ENCODE peak calls at places on chromosome 12, in six cellular contexts. J is K562, D is HepG2, K is H1, T is SK-N-SH, F is HL-60. G is an unnamed sample.

GRCh38 chr12:114735680-114736374 is 51.9 kb upstream of the TBX3 start:
- DNase-seq in J (no peak), F (no peak), D (no peak), K (no peak), T (no peak), G (no peak)

GRCh38 chr12:65685514-65685913 is 138.8 kb upstream of the HMGA2 start:
- DNase-seq in K (no peak), F (no peak), D (peak), T (peak), J (peak), G (no peak)

GRCh38 chr12:20364501-20364900 is 3.8 kb upstream of the PDE3A start:
- DNase-seq in T (no peak), F (no peak), D (no peak), K (no peak), J (no peak), G (no peak)

GRCh38 chr12:57008113-57008687 is 1.9 kb upstream of the ZBTB39 start:
- DNase-seq in K (no peak), F (peak), J (peak), T (peak), D (peak), G (peak)

GRCh38 chr12:53811606-53812005 is 59.8 kb upstream of the CISTR start:
- DNase-seq in T (no peak), D (no peak), J (no peak), F (no peak), K (no peak), G (no peak)

GRCh38 chr12:89228466-89228865 is 123.8 kb downstream of the DUSP6 start:
- DNase-seq in J (no peak), T (no peak), D (no peak), F (no peak), K (no peak), G (no peak)

GRCh38 chr12:121537814-121538698 is 42.8 kb downstream of the KDM2B start:
- DNase-seq in F (peak), K (no peak), T (peak), J (no peak), D (no peak), G (no peak)

GRCh38 chr12:30420561-30420960 is 275.1 kb downstream of the IPO8 start:
- DNase-seq in K (no peak), J (no peak), F (no peak), T (no peak), D (no peak), G (no peak)

GRCh38 chr12:131390408-131391100 is 320.3 kb upstream of the SFSWAP start:
- DNase-seq in J (peak), K (peak), F (no peak), D (no peak), T (no peak), G (no peak)

GRCh38 chr12:54968181-54968730 is 16.3 kb downstream of the TESPA1 start:
- DNase-seq in F (no peak), K (no peak), T (no peak), D (no peak), J (no peak), G (no peak)

GRCh38 chr12:64059685-64060084 is 162.4 kb downstream of the KICS2 start:
- DNase-seq in T (no peak), J (no peak), D (no peak), K (no peak), F (no peak), G (no peak)

DNA sequence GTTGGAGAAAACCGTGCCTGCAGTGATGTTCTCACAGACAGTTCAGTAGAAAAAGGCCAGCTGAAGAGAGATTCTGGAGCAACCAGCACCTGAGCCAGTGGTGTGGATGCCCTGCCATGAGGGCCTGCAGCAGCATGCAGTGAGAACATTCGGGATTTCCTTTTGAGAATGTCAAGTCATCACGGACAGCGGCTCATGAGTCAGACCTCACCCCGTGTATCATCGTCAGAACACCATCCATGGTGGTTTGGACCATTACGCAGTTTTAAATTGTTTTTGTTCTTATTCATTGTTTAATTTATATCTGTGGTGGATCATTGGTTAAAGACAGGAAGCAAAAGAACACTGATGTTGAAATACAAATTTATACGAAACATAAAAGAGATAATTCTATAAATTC is 179.1 kb upstream of the KRR1 start:
- DNase-seq in K (no peak), J (peak), T (no peak), D (no peak), F (no peak), G (no peak)
- TF ChIP-seq GABPA in K (no peak), J (no peak), T (no peak), D (no peak), F (no peak), G (no peak)

GRCh38 chr12:22413592-22413991 is 79.1 kb upstream of the ST8SIA1 start:
- DNase-seq in K (no peak), J (no peak), D (no peak), T (no peak), F (no peak), G (no peak)

GRCh38 chr12:22408605-22409004 is 74.1 kb upstream of the ST8SIA1 start:
- DNase-seq in D (no peak), J (no peak), F (no peak), K (no peak), T (no peak), G (no peak)

GRCh38 chr12:22409071-22409951 is 74.8 kb upstream of the ST8SIA1 start:
- DNase-seq in F (no peak), J (no peak), T (no peak), K (no peak), D (no peak), G (peak)

GRCh38 chr12:22412581-22412980 is 78.1 kb upstream of the ST8SIA1 start:
- DNase-seq in J (no peak), F (no peak), T (no peak), K (no peak), D (no peak), G (no peak)

DNA sequence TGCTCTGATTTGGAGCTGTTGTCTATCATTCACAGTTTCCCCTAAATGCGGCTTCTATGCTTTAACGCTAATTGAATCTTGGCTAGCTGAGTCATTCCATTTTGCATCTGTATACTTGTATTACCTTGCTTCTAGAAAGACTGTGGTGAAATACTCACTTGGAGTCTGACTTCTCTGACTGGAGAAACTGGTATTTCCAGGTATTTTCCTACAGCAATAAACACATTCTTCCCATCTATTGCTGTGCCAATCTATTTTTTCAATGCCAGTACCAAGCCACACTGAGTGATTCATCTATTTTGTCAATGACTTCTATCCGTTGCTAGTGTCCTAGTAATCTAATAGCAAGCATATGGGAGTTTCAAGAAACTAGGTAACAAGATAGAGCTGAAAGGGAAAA is 76.0 kb upstream of the ST8SIA1 start:
- DNase-seq in K (no peak), D (no peak), J (no peak), F (no peak), T (no peak), G (no peak)
- TF ChIP-seq GABPA in K (no peak), D (no peak), J (no peak), F (no peak), T (no peak), G (no peak)

GRCh38 chr12:68636268-68636667 is 25.6 kb downstream of the RAP1B start:
- DNase-seq in J (no peak), F (no peak), K (no peak), T (no peak), D (no peak), G (no peak)
- TF ChIP-seq GABPA in J (no peak), F (no peak), K (no peak), T (no peak), D (no peak), G (no peak)

DNA sequence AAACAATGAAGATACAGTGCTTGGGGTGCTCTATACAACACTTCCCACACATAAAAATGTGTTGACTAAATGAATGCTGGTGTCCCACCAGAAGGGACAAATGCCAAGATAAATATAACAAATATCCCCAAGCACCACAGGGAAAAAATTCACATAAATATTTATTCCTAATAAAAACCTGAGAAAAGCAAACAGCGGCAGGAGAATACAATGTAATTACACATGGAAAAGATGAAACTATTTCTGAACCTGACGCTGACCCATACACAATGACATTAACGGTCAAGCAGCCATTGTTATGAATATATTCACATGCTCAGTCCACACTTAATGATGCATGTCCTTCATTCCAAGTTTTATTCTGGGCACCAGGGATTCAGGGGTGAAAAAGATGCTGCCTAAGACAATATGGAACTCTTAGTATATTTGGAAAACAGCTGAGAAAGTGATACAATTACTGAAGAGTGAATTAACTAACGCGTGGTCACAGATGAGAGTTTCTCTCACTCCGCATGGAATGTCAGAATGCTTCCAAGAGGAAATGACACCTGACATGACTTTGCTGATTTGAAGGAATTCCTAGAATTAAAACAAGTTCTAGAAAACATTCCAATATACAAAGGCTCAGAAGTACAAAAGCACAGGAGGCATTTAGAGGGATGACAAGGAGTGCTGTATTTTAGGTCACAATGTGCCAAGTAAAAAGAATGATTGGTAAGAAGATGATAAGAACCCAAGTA is 27.9 kb upstream of the PTPRR start:
- DNase-seq in F (no peak), K (no peak), T (no peak), J (no peak), D (no peak), G (no peak)
- TF ChIP-seq GABPA in F (no peak), K (no peak), T (no peak), J (no peak), D (no peak), G (no peak)

DNA sequence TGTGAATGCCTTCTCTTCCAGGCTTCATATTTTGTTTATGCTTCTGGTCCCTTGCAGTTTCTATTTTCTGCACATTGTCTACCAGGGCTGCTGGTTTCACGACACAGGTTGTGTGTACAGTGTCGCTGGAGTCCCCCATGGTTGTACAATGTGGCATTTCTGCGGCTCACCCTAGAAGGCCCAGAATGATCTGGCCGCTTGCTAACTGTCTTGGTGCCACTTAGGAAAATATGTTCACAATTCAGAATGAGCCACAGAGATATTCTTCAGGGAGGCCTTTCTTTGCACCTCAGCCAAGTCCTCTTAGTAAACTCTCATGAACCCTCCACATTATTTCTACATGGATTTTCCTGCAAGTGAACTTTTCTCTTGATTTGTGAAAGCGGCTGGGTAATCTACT is 195.4 kb downstream of the SUDS3 start:
- DNase-seq in T (no peak), F (no peak), D (no peak), J (no peak), K (no peak), G (no peak)
- TF ChIP-seq GABPA in T (no peak), F (no peak), D (no peak), J (no peak), K (no peak), G (no peak)

GRCh38 chr12:24363177-24363754 is 413.8 kb upstream of the SOX5 start:
- DNase-seq in J (no peak), K (no peak), T (peak), F (no peak), D (no peak), G (no peak)
- TF ChIP-seq GABPA in J (no peak), K (no peak), T (no peak), F (no peak), D (no peak), G (no peak)

DNA sequence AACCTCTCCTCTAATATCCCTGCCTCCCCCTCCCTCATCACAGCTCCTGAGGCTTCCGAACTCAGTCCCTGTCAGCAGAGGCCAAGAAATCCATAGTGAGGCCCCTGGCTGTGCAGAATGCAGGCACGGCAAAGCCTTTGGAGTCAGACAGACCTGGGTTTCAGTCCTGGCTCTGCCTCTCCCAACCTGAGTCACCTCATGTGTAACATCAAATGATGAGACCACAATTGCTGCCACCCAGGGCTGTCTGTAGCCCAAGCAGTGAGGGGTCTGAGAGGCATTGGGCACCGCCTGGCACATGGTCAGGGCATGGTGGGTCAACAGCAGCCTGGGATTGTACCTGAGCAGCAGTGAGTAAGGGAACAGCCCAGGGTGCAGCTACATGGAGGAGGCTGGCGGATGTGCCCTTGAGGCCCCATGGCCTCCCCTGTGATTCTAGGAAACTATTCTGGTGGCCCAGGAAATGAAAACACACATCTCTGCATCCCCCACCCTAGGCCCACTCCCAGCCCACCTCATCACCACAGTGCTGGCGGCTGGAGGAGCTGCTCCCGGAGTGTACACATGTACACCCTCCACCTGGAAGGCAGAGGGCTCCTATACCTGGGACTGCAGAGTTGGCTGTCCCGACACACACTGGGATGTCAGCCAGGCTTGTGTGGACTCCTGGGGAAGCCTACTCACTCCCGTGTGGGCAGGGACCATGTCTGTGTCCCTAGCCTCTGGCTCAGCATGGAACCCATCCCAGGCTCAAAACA is 7.7 kb downstream of the ANKRD33 start:
- DNase-seq in D (no peak), F (no peak), K (no peak), J (no peak), T (peak), G (no peak)
- TF ChIP-seq GABPA in D (no peak), F (no peak), K (no peak), J (no peak), T (no peak), G (no peak)

GRCh38 chr12:22576473-22576872 is 32.1 kb upstream of the C2CD5 start:
- DNase-seq in K (no peak), T (no peak), D (no peak), F (no peak), J (no peak), G (no peak)

GRCh38 chr12:22574921-22575320 is 30.6 kb upstream of the C2CD5 start:
- DNase-seq in D (no peak), F (no peak), T (no peak), K (no peak), J (no peak), G (no peak)

GRCh38 chr12:22577667-22578066 is 33.3 kb upstream of the C2CD5 start:
- DNase-seq in T (no peak), F (no peak), D (no peak), K (no peak), J (no peak), G (no peak)

GRCh38 chr12:22569253-22569652 is 24.9 kb upstream of the C2CD5 start:
- DNase-seq in K (no peak), F (no peak), D (no peak), T (no peak), J (no peak), G (no peak)

DNA sequence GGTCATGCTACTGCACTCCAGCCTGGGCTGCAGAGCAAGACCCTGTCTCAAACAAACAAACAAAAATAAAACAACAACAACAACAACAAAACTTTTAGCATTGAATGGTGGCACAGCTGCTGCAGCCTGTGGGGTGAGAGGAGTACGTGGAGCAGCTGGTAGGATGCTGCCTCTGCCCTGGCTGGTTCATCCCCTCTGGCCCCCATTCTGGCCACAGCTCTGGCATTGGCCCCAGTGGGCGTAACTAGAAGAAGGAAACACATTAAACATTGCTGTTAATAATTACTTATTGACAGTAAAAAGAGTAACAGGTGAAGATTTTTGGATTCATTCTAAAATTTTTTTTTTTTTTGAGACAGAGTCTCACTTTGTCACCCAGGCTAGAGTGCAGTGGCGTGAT is 28.8 kb upstream of the C2CD5 start:
- DNase-seq in J (no peak), K (no peak), D (no peak), F (no peak), T (no peak), G (no peak)
- TF ChIP-seq GABPA in J (no peak), K (no peak), D (no peak), F (no peak), T (no peak), G (no peak)

GRCh38 chr12:4412056-4412455 is 32.5 kb upstream of the FGF23 start:
- DNase-seq in T (no peak), D (no peak), J (no peak), K (no peak), F (no peak), G (no peak)

GRCh38 chr12:4417471-4417870 is 28.1 kb downstream of the FGF6 start:
- DNase-seq in T (peak), J (no peak), D (no peak), F (no peak), K (no peak), G (no peak)

GRCh38 chr12:4416276-4416675 is 29.3 kb downstream of the FGF6 start:
- DNase-seq in T (no peak), F (no peak), K (no peak), D (no peak), J (no peak), G (no peak)

GRCh38 chr12:4407136-4407535 is 27.6 kb upstream of the FGF23 start:
- DNase-seq in T (no peak), D (no peak), F (no peak), K (no peak), J (no peak), G (no peak)

GRCh38 chr12:4412462-4412861 is 33.0 kb upstream of the FGF23 start:
- DNase-seq in F (no peak), K (no peak), D (no peak), T (peak), J (no peak), G (no peak)
- TF ChIP-seq GABPA in F (no peak), K (no peak), D (no peak), T (no peak), J (no peak), G (no peak)

DNA sequence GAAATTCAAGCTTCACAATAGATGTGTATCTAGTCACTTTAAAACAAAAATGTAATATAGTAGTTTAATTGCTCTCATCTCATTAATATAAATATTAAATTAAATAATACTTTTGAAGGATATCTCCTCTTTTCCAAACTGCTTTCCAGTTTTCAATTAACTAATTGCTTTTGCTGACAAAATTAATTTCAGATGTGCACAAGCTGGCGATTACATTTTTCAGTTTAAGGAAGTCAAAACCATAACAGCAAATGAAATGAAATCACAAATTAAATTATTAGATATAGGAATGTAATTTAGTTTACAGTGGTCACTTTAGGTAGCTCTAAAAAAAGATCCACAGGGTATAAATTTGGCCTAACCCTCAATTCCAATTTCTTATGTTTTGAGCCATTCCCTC is 362.1 kb downstream of the SLC6A15 start:
- DNase-seq in T (peak), J (no peak), F (no peak), D (no peak), K (no peak), G (no peak)
- TF ChIP-seq GABPA in T (no peak), J (no peak), F (no peak), D (no peak), K (no peak), G (no peak)

G was measured in GM12878.